ENCODE peak calls at places on chromosomes 12 and 14, in eight cellular contexts. One of them, this sample, is unnamed.

GRCh38 chr14:55807536-55807935 is 227.5 kb downstream of the KTN1 start:
- DNase-seq in NCI-H2081: no peak
- DNase-seq in NCI-H1417 treated with DMSO at 0.1 percent for 48 hours: no peak
- DNase-seq in hepatocyte: no peak
- DNase-seq in HS-5: no peak
- DNase-seq in RWPE1: no peak
- DNase-seq in NCI-H1092: no peak
- DNase-seq in left ventricle myocardium inferior: no peak
- DNase-seq in this sample: no peak

GRCh38 chr14:55913324-55914035 is 204.7 kb upstream of the PELI2 start:
- DNase-seq in NCI-H2081: no peak
- DNase-seq in NCI-H1417 treated with DMSO at 0.1 percent for 48 hours: no peak
- DNase-seq in hepatocyte: no peak
- DNase-seq in HS-5: no peak
- DNase-seq in RWPE1: no peak
- DNase-seq in NCI-H1092: no peak
- DNase-seq in left ventricle myocardium inferior: peak
- DNase-seq in this sample: no peak

GRCh38 chr14:39175445-39176262 is 600 bp downstream of the PNN start:
- DNase-seq in NCI-H2081: peak
- DNase-seq in NCI-H1417 treated with DMSO at 0.1 percent for 48 hours: no peak
- DNase-seq in hepatocyte: peak
- DNase-seq in HS-5: no peak
- DNase-seq in RWPE1: peak
- DNase-seq in NCI-H1092: peak
- DNase-seq in left ventricle myocardium inferior: peak
- DNase-seq in this sample: peak

GRCh38 chr12:27463826-27464554 is 17.5 kb downstream of the SMCO2 start:
- DNase-seq in NCI-H2081: no peak
- DNase-seq in NCI-H1417 treated with DMSO at 0.1 percent for 48 hours: no peak
- DNase-seq in hepatocyte: no peak
- DNase-seq in HS-5: no peak
- DNase-seq in RWPE1: no peak
- DNase-seq in NCI-H1092: no peak
- DNase-seq in left ventricle myocardium inferior: peak
- DNase-seq in this sample: no peak

GRCh38 chr14:73810478-73811163 is 41.0 kb upstream of the PTGR2 start:
- DNase-seq in NCI-H2081: no peak
- DNase-seq in NCI-H1417 treated with DMSO at 0.1 percent for 48 hours: no peak
- DNase-seq in hepatocyte: no peak
- DNase-seq in HS-5: no peak
- DNase-seq in RWPE1: no peak
- DNase-seq in NCI-H1092: no peak
- DNase-seq in left ventricle myocardium inferior: no peak
- DNase-seq in this sample: no peak

GRCh38 chr14:93064411-93065271 is 51.1 kb downstream of the ITPK1 start:
- DNase-seq in NCI-H2081: no peak
- DNase-seq in NCI-H1417 treated with DMSO at 0.1 percent for 48 hours: no peak
- DNase-seq in hepatocyte: no peak
- DNase-seq in HS-5: no peak
- DNase-seq in RWPE1: no peak
- DNase-seq in NCI-H1092: no peak
- DNase-seq in left ventricle myocardium inferior: peak
- DNase-seq in this sample: no peak

GRCh38 chr12:10341892-10342509 is 34.3 kb downstream of the KLRD1 start:
- DNase-seq in NCI-H2081: no peak
- DNase-seq in NCI-H1417 treated with DMSO at 0.1 percent for 48 hours: no peak
- DNase-seq in hepatocyte: no peak
- DNase-seq in HS-5: no peak
- DNase-seq in RWPE1: no peak
- DNase-seq in NCI-H1092: no peak
- DNase-seq in left ventricle myocardium inferior: no peak
- DNase-seq in this sample: no peak

GRCh38 chr12:72141381-72141780 is 130.8 kb upstream of the TRHDE start:
- DNase-seq in NCI-H2081: peak
- DNase-seq in NCI-H1417 treated with DMSO at 0.1 percent for 48 hours: no peak
- DNase-seq in hepatocyte: no peak
- DNase-seq in HS-5: no peak
- DNase-seq in RWPE1: no peak
- DNase-seq in NCI-H1092: no peak
- DNase-seq in left ventricle myocardium inferior: no peak
- DNase-seq in this sample: no peak

GRCh38 chr14:89249972-89250371 is 167.1 kb downstream of the FOXN3 start:
- DNase-seq in NCI-H2081: no peak
- DNase-seq in NCI-H1417 treated with DMSO at 0.1 percent for 48 hours: no peak
- DNase-seq in hepatocyte: no peak
- DNase-seq in HS-5: no peak
- DNase-seq in RWPE1: no peak
- DNase-seq in NCI-H1092: no peak
- DNase-seq in left ventricle myocardium inferior: no peak
- DNase-seq in this sample: no peak

GRCh38 chr12:108449478-108449877 is 65.6 kb upstream of the FICD start:
- DNase-seq in NCI-H2081: no peak
- DNase-seq in NCI-H1417 treated with DMSO at 0.1 percent for 48 hours: no peak
- DNase-seq in hepatocyte: no peak
- DNase-seq in HS-5: no peak
- DNase-seq in RWPE1: no peak
- DNase-seq in NCI-H1092: no peak
- DNase-seq in left ventricle myocardium inferior: no peak
- DNase-seq in this sample: no peak

GRCh38 chr14:30882431-30882830 is 8.1 kb downstream of the COCH start:
- DNase-seq in NCI-H2081: no peak
- DNase-seq in NCI-H1417 treated with DMSO at 0.1 percent for 48 hours: no peak
- DNase-seq in hepatocyte: no peak
- DNase-seq in HS-5: peak
- DNase-seq in RWPE1: no peak
- DNase-seq in NCI-H1092: no peak
- DNase-seq in left ventricle myocardium inferior: no peak
- DNase-seq in this sample: no peak

GRCh38 chr12:53523131-53523530 is 15.8 kb upstream of the NPFF start:
- DNase-seq in NCI-H2081: no peak
- DNase-seq in NCI-H1417 treated with DMSO at 0.1 percent for 48 hours: no peak
- DNase-seq in hepatocyte: no peak
- DNase-seq in HS-5: no peak
- DNase-seq in RWPE1: no peak
- DNase-seq in NCI-H1092: no peak
- DNase-seq in left ventricle myocardium inferior: no peak
- DNase-seq in this sample: no peak

GRCh38 chr12:98646165-98646764 is 1.2 kb downstream of the APAF1 start:
- DNase-seq in NCI-H2081: no peak
- DNase-seq in NCI-H1417 treated with DMSO at 0.1 percent for 48 hours: no peak
- DNase-seq in hepatocyte: peak
- DNase-seq in HS-5: no peak
- DNase-seq in RWPE1: no peak
- DNase-seq in NCI-H1092: no peak
- DNase-seq in left ventricle myocardium inferior: no peak
- DNase-seq in this sample: no peak

GRCh38 chr12:110279976-110280783 is 867 bp upstream of the ATP2A2 start:
- DNase-seq in NCI-H2081: peak
- DNase-seq in NCI-H1417 treated with DMSO at 0.1 percent for 48 hours: no peak
- DNase-seq in hepatocyte: peak
- DNase-seq in HS-5: no peak
- DNase-seq in RWPE1: peak
- DNase-seq in NCI-H1092: no peak
- DNase-seq in left ventricle myocardium inferior: peak
- DNase-seq in this sample: no peak

GRCh38 chr14:100541621-100542560 is 45.3 kb downstream of the BEGAIN start:
- DNase-seq in NCI-H2081: no peak
- DNase-seq in NCI-H1417 treated with DMSO at 0.1 percent for 48 hours: no peak
- DNase-seq in hepatocyte: no peak
- DNase-seq in HS-5: no peak
- DNase-seq in RWPE1: no peak
- DNase-seq in NCI-H1092: no peak
- DNase-seq in left ventricle myocardium inferior: no peak
- DNase-seq in this sample: no peak

GRCh38 chr14:50831704-50832130 is 755 bp upstream of the NIN start:
- DNase-seq in NCI-H2081: no peak
- DNase-seq in NCI-H1417 treated with DMSO at 0.1 percent for 48 hours: no peak
- DNase-seq in hepatocyte: peak
- DNase-seq in HS-5: no peak
- DNase-seq in RWPE1: no peak
- DNase-seq in NCI-H1092: no peak
- DNase-seq in left ventricle myocardium inferior: no peak
- DNase-seq in this sample: no peak

GRCh38 chr12:72692338-72692737 is 420.2 kb downstream of the TRHDE start:
- DNase-seq in NCI-H2081: no peak
- DNase-seq in NCI-H1417 treated with DMSO at 0.1 percent for 48 hours: no peak
- DNase-seq in hepatocyte: no peak
- DNase-seq in HS-5: no peak
- DNase-seq in RWPE1: no peak
- DNase-seq in NCI-H1092: no peak
- DNase-seq in left ventricle myocardium inferior: no peak
- DNase-seq in this sample: no peak

GRCh38 chr14:62691613-62692489 is 353.4 kb downstream of the KCNH5 start:
- DNase-seq in NCI-H2081: peak
- DNase-seq in NCI-H1417 treated with DMSO at 0.1 percent for 48 hours: peak
- DNase-seq in hepatocyte: peak
- DNase-seq in HS-5: peak
- DNase-seq in RWPE1: peak
- DNase-seq in NCI-H1092: no peak
- DNase-seq in left ventricle myocardium inferior: no peak
- DNase-seq in this sample: peak

GRCh38 chr12:107349008-107349747 is 255.8 kb upstream of the CRY1 start:
- DNase-seq in NCI-H2081: no peak
- DNase-seq in NCI-H1417 treated with DMSO at 0.1 percent for 48 hours: no peak
- DNase-seq in hepatocyte: peak
- DNase-seq in HS-5: peak
- DNase-seq in RWPE1: peak
- DNase-seq in NCI-H1092: no peak
- DNase-seq in left ventricle myocardium inferior: no peak
- DNase-seq in this sample: no peak

GRCh38 chr12:121025442-121026226 is 9.3 kb upstream of the C12orf43 start:
- DNase-seq in NCI-H2081: no peak
- DNase-seq in NCI-H1417 treated with DMSO at 0.1 percent for 48 hours: no peak
- DNase-seq in hepatocyte: peak
- DNase-seq in HS-5: no peak
- DNase-seq in RWPE1: no peak
- DNase-seq in NCI-H1092: no peak
- DNase-seq in left ventricle myocardium inferior: no peak
- DNase-seq in this sample: no peak

GRCh38 chr14:91892918-91893527 is 25.7 kb upstream of the TC2N start:
- DNase-seq in NCI-H2081: no peak
- DNase-seq in NCI-H1417 treated with DMSO at 0.1 percent for 48 hours: no peak
- DNase-seq in hepatocyte: no peak
- DNase-seq in HS-5: no peak
- DNase-seq in RWPE1: peak
- DNase-seq in NCI-H1092: no peak
- DNase-seq in left ventricle myocardium inferior: no peak
- DNase-seq in this sample: no peak

GRCh38 chr14:65840786-65841185 is 428.3 kb downstream of the FUT8 start:
- DNase-seq in NCI-H2081: no peak
- DNase-seq in NCI-H1417 treated with DMSO at 0.1 percent for 48 hours: no peak
- DNase-seq in hepatocyte: no peak
- DNase-seq in HS-5: no peak
- DNase-seq in RWPE1: no peak
- DNase-seq in NCI-H1092: no peak
- DNase-seq in left ventricle myocardium inferior: no peak
- DNase-seq in this sample: no peak

GRCh38 chr14:101351146-101351545 is 210.1 kb upstream of the DIO3 start:
- DNase-seq in NCI-H2081: no peak
- DNase-seq in NCI-H1417 treated with DMSO at 0.1 percent for 48 hours: no peak
- DNase-seq in hepatocyte: no peak
- DNase-seq in HS-5: no peak
- DNase-seq in RWPE1: no peak
- DNase-seq in NCI-H1092: no peak
- DNase-seq in left ventricle myocardium inferior: no peak
- DNase-seq in this sample: no peak

GRCh38 chr14:100275214-100275613 is 31.0 kb downstream of the SLC25A29 start:
- DNase-seq in NCI-H2081: no peak
- DNase-seq in NCI-H1417 treated with DMSO at 0.1 percent for 48 hours: no peak
- DNase-seq in hepatocyte: no peak
- DNase-seq in HS-5: no peak
- DNase-seq in RWPE1: no peak
- DNase-seq in NCI-H1092: no peak
- DNase-seq in left ventricle myocardium inferior: no peak
- DNase-seq in this sample: no peak

GRCh38 chr12:119938049-119938667 is 50.9 kb upstream of the BICDL1 start:
- DNase-seq in NCI-H2081: peak
- DNase-seq in NCI-H1417 treated with DMSO at 0.1 percent for 48 hours: peak
- DNase-seq in hepatocyte: peak
- DNase-seq in HS-5: peak
- DNase-seq in RWPE1: peak
- DNase-seq in NCI-H1092: peak
- DNase-seq in left ventricle myocardium inferior: peak
- DNase-seq in this sample: peak

GRCh38 chr14:32675433-32675832 is 263.2 kb upstream of the NPAS3 start:
- DNase-seq in NCI-H2081: no peak
- DNase-seq in NCI-H1417 treated with DMSO at 0.1 percent for 48 hours: no peak
- DNase-seq in hepatocyte: no peak
- DNase-seq in HS-5: no peak
- DNase-seq in RWPE1: no peak
- DNase-seq in NCI-H1092: no peak
- DNase-seq in left ventricle myocardium inferior: no peak
- DNase-seq in this sample: no peak

GRCh38 chr12:119216084-119216483 is 37.4 kb downstream of the HSPB8 start:
- DNase-seq in NCI-H2081: no peak
- DNase-seq in NCI-H1417 treated with DMSO at 0.1 percent for 48 hours: no peak
- DNase-seq in hepatocyte: no peak
- DNase-seq in HS-5: no peak
- DNase-seq in RWPE1: no peak
- DNase-seq in NCI-H1092: no peak
- DNase-seq in left ventricle myocardium inferior: no peak
- DNase-seq in this sample: no peak

GRCh38 chr14:88380405-88380804 is 5.1 kb upstream of the SPATA7 start:
- DNase-seq in NCI-H2081: no peak
- DNase-seq in NCI-H1417 treated with DMSO at 0.1 percent for 48 hours: no peak
- DNase-seq in hepatocyte: peak
- DNase-seq in HS-5: no peak
- DNase-seq in RWPE1: no peak
- DNase-seq in NCI-H1092: no peak
- DNase-seq in left ventricle myocardium inferior: no peak
- DNase-seq in this sample: no peak

GRCh38 chr12:127640181-127640886 is 626.6 kb upstream of the TMEM132C start:
- DNase-seq in NCI-H2081: no peak
- DNase-seq in NCI-H1417 treated with DMSO at 0.1 percent for 48 hours: no peak
- DNase-seq in hepatocyte: peak
- DNase-seq in HS-5: no peak
- DNase-seq in RWPE1: no peak
- DNase-seq in NCI-H1092: no peak
- DNase-seq in left ventricle myocardium inferior: no peak
- DNase-seq in this sample: no peak

This sample was measured in NCI-H187.